ENCODE peak calls at places on chromosomes 3 and 15, in eight cellular contexts. E is stimulated activated naive CD4-positive, alpha-beta T cell; N is SK-N-DZ; R is CD4-positive, alpha-beta memory T cell; C is HuH-7.5; T is stimulated activated CD8-positive, alpha-beta memory T cell treated with anti-CD3 and anti-CD28 coated beads, Interleukin-4, amount 100 ng/mL, for 1 hour; X is H9; K is HS-5. A is an unnamed sample.

GRCh38 chr3:110664148-110664547 is 407.5 kb upstream of the NECTIN3 start:
- DNase-seq in E (no peak), C (no peak), X (no peak), K (peak; percentile 31), N (no peak), R (no peak), T (no peak), A (no peak)

GRCh38 chr15:58924326-58924725 is 9.2 kb downstream of the SLTM start:
- DNase-seq in C (no peak), R (no peak), T (no peak), X (no peak), E (no peak), N (no peak), K (no peak), A (no peak)

GRCh38 chr3:31461441-31461840 is 71.3 kb upstream of the STT3B start:
- DNase-seq in X (no peak), R (no peak), E (no peak), C (no peak), K (no peak), N (no peak), T (no peak), A (no peak)

GRCh38 chr3:170703121-170703588 is 117.3 kb upstream of the SLC7A14 start:
- DNase-seq in R (no peak), X (no peak), C (no peak), K (no peak), E (no peak), T (no peak), N (no peak), A (no peak)

GRCh38 chr3:176430244-176430893 is 766.9 kb downstream of the TBL1XR1 start:
- DNase-seq in C (no peak), T (no peak), E (no peak), R (no peak), X (no peak), N (peak; percentile 59), K (peak; percentile 30), A (peak; percentile 46)

GRCh38 chr3:119259821-119260220 is 19.1 kb upstream of the B4GALT4 start:
- DNase-seq in K (no peak), N (no peak), E (no peak), X (no peak), R (no peak), C (no peak), T (no peak), A (no peak)

GRCh38 chr15:56243117-56243773 is 434 bp downstream of the RFX7 start:
- DNase-seq in K (no peak), X (peak; percentile 71), C (peak; percentile 40), E (peak; percentile 55), N (peak; percentile 79), R (no peak), T (no peak), A (peak; percentile 77)

GRCh38 chr3:25381083-25381482 is 47.0 kb upstream of the RARB start:
- DNase-seq in E (no peak), R (no peak), K (no peak), C (no peak), N (no peak), T (no peak), X (no peak), A (no peak)

GRCh38 chr3:124078978-124079911 is 87.3 kb upstream of the ROPN1 start:
- DNase-seq in N (peak; percentile 52), E (peak; percentile 4), T (no peak), X (no peak), C (no peak), R (no peak), K (peak; percentile 31), A (peak; percentile 51)

GRCh38 chr3:72380711-72381508 is 467.3 kb downstream of the SHQ1 start:
- DNase-seq in X (no peak), T (no peak), C (no peak), E (no peak), R (no peak), N (no peak), K (no peak), A (no peak)

GRCh38 chr3:42739401-42740158 is 33.5 kb downstream of the CCDC13 start:
- DNase-seq in C (no peak), X (peak; percentile 25), N (no peak), E (no peak), K (no peak), R (no peak), T (no peak), A (no peak)

GRCh38 chr3:143771258-143771657 is 77.0 kb downstream of the SLC9A9 start:
- DNase-seq in N (no peak), K (no peak), E (no peak), C (no peak), X (no peak), T (no peak), R (no peak), A (no peak)

GRCh38 chr3:156298938-156299337 is 178.6 kb downstream of the KCNAB1 start:
- DNase-seq in T (no peak), R (no peak), X (no peak), N (no peak), E (no peak), K (no peak), C (no peak), A (no peak)

GRCh38 chr15:39624806-39625205 is 43.9 kb downstream of the THBS1 start:
- DNase-seq in X (no peak), C (no peak), K (peak; percentile 76), N (no peak), R (peak; percentile 81), E (no peak), T (peak; percentile 53), A (no peak)

GRCh38 chr3:197174927-197175326 is 123.5 kb downstream of the DLG1 start:
- DNase-seq in E (no peak), R (no peak), C (no peak), N (no peak), T (no peak), X (no peak), K (no peak), A (peak; percentile 28)

GRCh38 chr15:71743861-71744382 is 66.4 kb upstream of the NR2E3 start:
- DNase-seq in E (peak; percentile 58), X (no peak), T (peak; percentile 50), C (no peak), R (peak; percentile 38), N (peak; percentile 48), K (no peak), A (peak; percentile 71)

GRCh38 chr3:112822116-112823055 is 24.3 kb downstream of the CD200R1L start:
- DNase-seq in N (no peak), K (no peak), T (no peak), C (peak; percentile 22), R (no peak), X (no peak), E (no peak), A (no peak)

GRCh38 chr3:9808345-9809037 is 1.6 kb upstream of the TTLL3 start:
- DNase-seq in E (peak; percentile 31), C (peak; percentile 83), T (peak; percentile 28), R (peak; percentile 43), K (peak; percentile 20), X (peak; percentile 72), N (peak; percentile 69), A (peak; percentile 78)

GRCh38 chr3:101988591-101988990 is 139.3 kb downstream of the NFKBIZ start:
- DNase-seq in N (no peak), R (no peak), E (no peak), C (no peak), T (no peak), X (no peak), K (no peak), A (no peak)

GRCh38 chr15:35738370-35738769 is 192.4 kb upstream of the DPH6 start:
- DNase-seq in N (no peak), E (no peak), R (no peak), C (no peak), X (peak; percentile 33), T (no peak), K (no peak), A (no peak)

GRCh38 chr3:188956839-188957489 is 214.8 kb upstream of the TPRG1 start:
- DNase-seq in K (peak; percentile 32), T (no peak), E (peak; percentile 25), C (no peak), R (peak; percentile 31), N (peak; percentile 68), X (no peak), A (peak; percentile 74)

GRCh38 chr15:55681631-55682030 is 61.3 kb downstream of the PRTG start:
- DNase-seq in X (no peak), E (no peak), R (no peak), N (no peak), C (no peak), T (no peak), K (no peak), A (no peak)

GRCh38 chr3:47989981-47990440 is 26.2 kb downstream of the MAP4 start:
- DNase-seq in K (peak; percentile 74), E (peak; percentile 76), N (peak; percentile 66), X (peak; percentile 76), C (peak; percentile 34), R (peak; percentile 75), T (peak; percentile 51), A (peak; percentile 83)

GRCh38 chr3:48465531-48466378 is 19.2 kb downstream of the ATRIP start:
- DNase-seq in K (peak; percentile 98), E (peak; percentile 68), N (peak; percentile 94), R (peak; percentile 78), X (peak; percentile 100), C (peak; percentile 73), T (peak; percentile 60), A (peak; percentile 90)

GRCh38 chr3:173748140-173748539 is 350.6 kb downstream of the NLGN1 start:
- DNase-seq in N (no peak), X (no peak), E (no peak), K (no peak), T (no peak), C (no peak), R (no peak), A (no peak)

GRCh38 chr15:69451951-69452701 is 492 bp upstream of the RPLP1 start:
- DNase-seq in E (peak; percentile 39), X (no peak), K (no peak), R (no peak), C (peak; percentile 71), T (no peak), N (peak; percentile 64), A (peak; percentile 47)

GRCh38 chr3:197501879-197502620 is 53.7 kb downstream of the BDH1 start:
- DNase-seq in K (no peak), T (no peak), X (peak; percentile 86), C (peak; percentile 51), N (peak; percentile 62), E (peak; percentile 17), R (peak; percentile 11), A (peak; percentile 31)

GRCh38 chr15:40150163-40150925 is 10.5 kb upstream of the BUB1B start:
- DNase-seq in K (peak; percentile 61), T (no peak), R (no peak), E (no peak), C (no peak), X (no peak), N (no peak), A (no peak)

GRCh38 chr15:55266547-55266946 is 23.1 kb downstream of the RAB27A start:
- DNase-seq in X (no peak), R (no peak), E (no peak), T (no peak), K (no peak), C (no peak), N (no peak), A (no peak)

GRCh38 chr3:101039285-101039684 is 46.1 kb upstream of the ABI3BP start:
- DNase-seq in T (no peak), N (no peak), C (no peak), K (no peak), E (no peak), R (no peak), X (no peak), A (no peak)

A was measured in OCI-LY7.